ENCODE peak calls at places on chromosomes 1 and 21, in six cellular contexts. Y is pancreas; H is tibial nerve; L is effector memory CD4-positive, alpha-beta T cell; N is body of pancreas; U is ovary. G is an unnamed sample.

GRCh38 chr1:16007671-16008341 is 3.8 kb downstream of the SRARP start:
- DNase-seq in Y (no peak), L (no peak), N (no peak), H (no peak), U (no peak), G (no peak)

GRCh38 chr1:228445867-228446584 is 29.4 kb upstream of the TRIM17 start:
- DNase-seq in U (no peak), Y (no peak), H (no peak), L (no peak), N (peak; percentile 30), G (peak; percentile 31)

GRCh38 chr21:44092201-44092600 is 15.0 kb upstream of the PWP2 start:
- DNase-seq in L (no peak), N (no peak), H (no peak), Y (no peak), U (no peak), G (peak; percentile 69)

GRCh38 chr1:32358435-32358834 is 3.9 kb downstream of the FAM229A start:
- DNase-seq in U (no peak), L (no peak), H (no peak), N (no peak), Y (no peak), G (no peak)

GRCh38 chr1:79974659-79975058 is 968.1 kb upstream of the ADGRL4 start:
- DNase-seq in Y (no peak), L (no peak), N (no peak), H (no peak), U (no peak), G (no peak)

GRCh38 chr1:156180471-156180870 is 13.4 kb upstream of the SLC25A44 start:
- DNase-seq in U (no peak), L (no peak), H (no peak), N (no peak), Y (no peak), G (no peak)

GRCh38 chr1:55446351-55446750 is 231.2 kb upstream of the USP24 start:
- DNase-seq in U (no peak), L (no peak), H (no peak), Y (no peak), N (no peak), G (no peak)

GRCh38 chr1:37498872-37499617 is 15.5 kb downstream of the MEAF6 start:
- DNase-seq in H (no peak), N (peak; percentile 70), Y (peak; percentile 36), U (no peak), L (no peak), G (peak; percentile 79)

GRCh38 chr1:101200513-101200912 is 36.3 kb upstream of the S1PR1 start:
- DNase-seq in H (no peak), L (no peak), N (no peak), U (no peak), Y (no peak), G (no peak)

GRCh38 chr1:47226121-47226977 is 5.7 kb downstream of the TAL1 start:
- DNase-seq in U (no peak), Y (no peak), N (no peak), L (no peak), H (no peak), G (no peak)

GRCh38 chr1:107430540-107431228 is 289.8 kb downstream of the NTNG1 start:
- DNase-seq in L (no peak), H (no peak), Y (peak; percentile 14), U (no peak), N (peak; percentile 61), G (peak; percentile 54)

GRCh38 chr1:87450615-87451209 is 122.0 kb downstream of the LMO4 start:
- DNase-seq in H (no peak), Y (no peak), U (no peak), N (no peak), L (peak; percentile 4), G (peak; percentile 13)

GRCh38 chr1:177329871-177330270 is 159.1 kb downstream of the BRINP2 start:
- DNase-seq in H (no peak), L (no peak), N (no peak), U (no peak), Y (no peak), G (no peak)
- H3K9me3 ChIP-seq in H (no peaks in the 10 kb centered on the region), L (no peaks in the 10 kb centered on the region), N (no peaks in the 10 kb centered on the region), U (peaks cover under 1% of the 10 kb centered on the region), Y (no peaks in the 10 kb centered on the region), G (no peaks in the 10 kb centered on the region)

DNA sequence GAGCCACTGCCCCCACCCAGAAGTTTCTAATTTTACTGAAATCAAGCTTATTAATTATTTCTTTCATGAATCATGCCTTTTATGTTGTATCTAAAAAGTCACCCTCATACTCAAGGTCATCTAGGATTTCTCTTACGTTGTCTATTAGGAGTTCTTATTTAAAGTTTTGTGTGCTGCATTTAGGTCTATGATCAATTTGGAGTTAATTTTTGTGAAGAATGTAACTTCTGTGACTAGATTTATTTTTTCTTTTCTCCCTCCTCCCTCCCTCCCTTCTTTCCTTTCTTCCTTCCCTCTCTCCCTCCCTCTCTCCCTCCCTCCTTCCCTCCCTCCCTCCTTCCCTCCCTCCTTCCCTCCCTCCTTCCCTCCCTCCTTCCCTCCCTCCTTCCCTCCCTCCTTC is 317.6 kb downstream of the PLA2G4A start:
- DNase-seq in H (no peak), Y (no peak), U (no peak), N (no peak), L (no peak), G (no peak)
- H3K9me3 ChIP-seq in H (no peaks in the 10 kb centered on the region), Y (no peaks in the 10 kb centered on the region), U (no peaks in the 10 kb centered on the region), N (no peaks in the 10 kb centered on the region), L (no peaks in the 10 kb centered on the region), G (no peaks in the 10 kb centered on the region)

GRCh38 chr21:45618846-45619485 is 24.6 kb upstream of the PCBP3 start:
- DNase-seq in L (no peak), U (no peak), H (no peak), Y (no peak), N (no peak), G (no peak)

GRCh38 chr21:45624356-45624854 is 19.1 kb upstream of the PCBP3 start:
- DNase-seq in H (no peak), Y (no peak), N (no peak), L (no peak), U (no peak), G (peak; percentile 21)

GRCh38 chr21:45622416-45623097 is 21.0 kb upstream of the PCBP3 start:
- DNase-seq in Y (no peak), U (peak; percentile 5), N (no peak), H (no peak), L (no peak), G (no peak)

GRCh38 chr21:45620201-45620600 is 23.3 kb upstream of the PCBP3 start:
- DNase-seq in Y (no peak), L (no peak), N (no peak), U (no peak), H (no peak), G (no peak)

DNA sequence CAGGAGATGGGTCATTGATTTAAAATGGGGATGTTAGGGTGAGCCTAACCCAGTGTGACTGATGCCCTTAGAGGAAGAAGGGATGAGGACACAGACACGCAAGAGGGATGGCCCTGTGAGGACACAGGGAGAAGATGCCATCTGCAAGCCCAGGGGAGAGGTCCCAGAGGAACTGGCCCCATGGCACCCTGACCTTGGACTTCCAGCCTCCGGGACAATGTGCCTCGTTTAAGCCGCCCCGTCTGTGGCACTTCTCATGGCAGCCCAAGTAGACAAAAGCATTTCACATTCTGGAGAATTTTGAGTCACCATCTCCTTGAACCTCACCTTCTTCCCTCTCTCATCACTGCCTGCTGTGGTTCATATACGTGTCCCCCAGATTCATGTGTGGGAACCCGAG is 20.1 kb upstream of the PCBP3 start:
- DNase-seq in H (no peak), N (no peak), Y (no peak), L (no peak), U (no peak), G (no peak)
- H3K9me3 ChIP-seq in H (no peaks in the 10 kb centered on the region), N (no peaks in the 10 kb centered on the region), Y (no peaks in the 10 kb centered on the region), L (no peaks in the 10 kb centered on the region), U (peaks cover 6% of the 10 kb centered on the region), G (no peaks in the 10 kb centered on the region)

DNA sequence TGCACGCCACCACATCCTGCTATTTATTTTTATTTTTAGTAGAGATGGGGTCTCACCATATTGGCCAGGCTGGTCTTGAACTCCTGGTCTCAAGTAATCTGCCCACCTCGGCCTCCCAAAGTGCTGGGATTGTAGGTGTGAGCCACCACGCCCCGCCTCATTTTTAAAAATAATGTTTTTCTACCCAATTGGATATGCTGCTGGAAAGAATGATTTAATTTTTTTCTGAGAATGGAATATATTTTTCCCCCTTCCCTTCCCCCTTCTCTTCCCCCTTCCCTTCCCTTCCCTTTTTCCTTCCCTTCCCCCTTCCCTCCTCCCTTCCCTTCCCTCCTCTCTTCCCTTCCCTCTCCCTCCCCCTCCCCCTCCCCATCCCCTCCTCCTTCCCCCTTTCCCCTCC is 17.7 kb upstream of the HMGN1 start:
- DNase-seq in N (no peak), H (no peak), U (no peak), Y (no peak), L (no peak), G (no peak)
- H3K9me3 ChIP-seq in N (no peaks in the 10 kb centered on the region), H (no peaks in the 10 kb centered on the region), U (no peaks in the 10 kb centered on the region), Y (no peaks in the 10 kb centered on the region), L (no peaks in the 10 kb centered on the region), G (no peaks in the 10 kb centered on the region)

GRCh38 chr21:27572681-27573080 is 605.8 kb upstream of the ADAMTS5 start:
- DNase-seq in U (no peak), Y (no peak), N (no peak), L (no peak), H (no peak), G (no peak)
- H3K9me3 ChIP-seq in U (no peaks in the 10 kb centered on the region), Y (no peaks in the 10 kb centered on the region), N (no peaks in the 10 kb centered on the region), L (no peaks in the 10 kb centered on the region), H (no peaks in the 10 kb centered on the region), G (no peaks in the 10 kb centered on the region)

DNA sequence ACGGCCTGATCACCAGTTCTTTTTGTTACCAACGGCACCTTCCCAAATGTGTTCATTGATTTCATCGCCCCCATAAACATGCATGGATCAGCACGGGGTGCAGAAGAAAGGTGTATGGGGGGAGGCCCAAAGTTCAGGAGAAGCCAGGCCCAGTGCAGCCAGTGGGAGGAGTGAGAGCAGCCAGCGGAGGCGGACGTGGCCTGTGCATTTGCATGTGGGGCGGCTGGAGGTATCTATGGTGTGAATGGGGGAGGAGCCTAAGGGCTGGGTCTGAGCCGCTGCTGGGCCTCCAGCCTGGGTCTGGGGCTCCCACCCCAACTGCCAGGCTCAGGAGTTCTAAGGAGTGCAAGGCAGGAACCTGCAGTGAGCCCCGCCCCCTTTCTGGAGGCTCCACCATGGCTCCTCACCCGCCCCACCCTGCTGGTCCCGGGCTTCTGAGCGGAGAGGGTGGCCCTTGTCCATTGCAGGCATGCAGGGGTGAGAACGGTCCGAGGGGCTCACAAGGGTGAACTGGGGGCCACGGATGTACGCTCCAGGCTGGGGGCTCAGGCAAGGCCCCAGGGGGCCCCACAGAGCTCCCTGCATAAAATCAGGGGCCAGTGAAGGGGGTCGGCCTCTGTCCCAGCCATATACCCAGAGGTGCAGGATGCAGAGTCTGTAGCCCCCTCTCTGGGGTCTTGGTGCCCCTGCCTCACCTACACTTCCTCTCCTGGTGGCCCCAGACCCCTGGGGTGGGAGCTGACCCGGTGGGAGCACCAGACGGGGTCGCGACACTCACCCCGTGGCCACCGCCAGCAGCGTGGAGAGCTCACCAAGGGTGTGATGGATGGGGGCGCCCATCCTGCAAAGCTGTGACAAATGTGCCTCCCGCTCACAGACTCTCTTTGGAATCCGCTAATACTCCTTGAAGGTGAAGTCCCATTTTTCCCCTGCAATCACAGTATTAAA is 31.3 kb upstream of the TTC34 start:
- DNase-seq in Y (no peak), N (no peak), L (no peak), U (no peak), H (no peak), G (no peak)
- H3K9me3 ChIP-seq in Y (no peaks in the 10 kb centered on the region), N (no peaks in the 10 kb centered on the region), L (no peaks in the 10 kb centered on the region), U (no peaks in the 10 kb centered on the region), H (no peaks in the 10 kb centered on the region), G (no peaks in the 10 kb centered on the region)

DNA sequence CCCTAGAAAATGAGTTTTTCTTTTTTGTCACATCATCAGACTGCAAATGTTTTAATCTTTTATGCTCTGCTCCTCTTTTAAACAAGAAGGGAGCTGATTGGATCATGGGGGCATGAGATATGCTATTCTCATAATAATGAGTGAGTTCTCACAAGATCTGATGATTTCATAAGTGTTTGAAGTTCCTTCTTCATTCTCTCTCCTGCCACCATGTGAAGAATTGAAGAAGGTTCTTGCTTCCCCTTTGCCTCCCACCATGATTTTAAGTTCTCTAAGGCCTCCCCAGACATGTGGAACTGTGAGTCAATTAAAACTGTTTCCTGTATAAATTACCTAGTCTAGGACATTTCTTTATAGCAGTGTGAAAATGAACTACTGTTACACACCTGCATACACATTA is 218.2 kb downstream of the NRIP1 start:
- DNase-seq in H (no peak), U (no peak), Y (no peak), L (no peak), N (no peak), G (no peak)
- H3K9me3 ChIP-seq in H (no peaks in the 10 kb centered on the region), U (peaks cover 6% of the 10 kb centered on the region), Y (no peaks in the 10 kb centered on the region), L (no peaks in the 10 kb centered on the region), N (no peaks in the 10 kb centered on the region), G (no peaks in the 10 kb centered on the region)

G was measured in adrenal gland.